ENCODE peak calls at places on chromosomes 11 and 22, in four cellular contexts. K is IMR-90, W is K562, G is GM12878. R is an unnamed sample.

GRCh38 chr11:131470526-131470925 is 100.1 kb downstream of the NTM start:
- DNase-seq in G (no peak), K (no peak), W (no peak), R (no peak)

GRCh38 chr11:88089134-88089533 is 86.1 kb downstream of the RAB38 start:
- DNase-seq in W (no peak), G (no peak), K (no peak), R (no peak)

GRCh38 chr22:31753005-31753633 is 700 bp upstream of the DEPDC5 start:
- DNase-seq in W (peak), G (no peak), K (no peak), R (no peak)

GRCh38 chr22:19488285-19488684 is 8.6 kb downstream of the CDC45 start:
- DNase-seq in G (no peak), K (no peak), W (no peak), R (no peak)

GRCh38 chr11:65433657-65434056 is 11.1 kb downstream of the NEAT1 start:
- DNase-seq in G (no peak), K (peak), W (no peak), R (no peak)

GRCh38 chr11:120517390-120518315 is 6.1 kb downstream of the GRIK4 start:
- DNase-seq in W (no peak), G (no peak), K (peak), R (no peak)

GRCh38 chr11:83037877-83038276 is 33.8 kb downstream of the RAB30 start:
- DNase-seq in K (no peak), G (no peak), W (no peak), R (no peak)

GRCh38 chr22:24420072-24420976 is 7.1 kb upstream of the ADORA2A start:
- DNase-seq in G (no peak), K (no peak), W (no peak), R (no peak)

GRCh38 chr11:130611791-130612251 is 163.4 kb downstream of the ADAMTS15 start:
- DNase-seq in K (peak), G (no peak), W (no peak), R (no peak)

GRCh38 chr11:88377151-88377550 is 39.6 kb upstream of the CTSC start:
- DNase-seq in W (no peak), G (no peak), K (peak), R (no peak)

GRCh38 chr11:75625970-75626691 is 42.7 kb downstream of the MAP6 start:
- DNase-seq in K (peak), W (no peak), G (no peak), R (no peak)

GRCh38 chr11:88320149-88320559 is 17.4 kb downstream of the CTSC start:
- DNase-seq in K (peak), W (no peak), G (no peak), R (no peak)

GRCh38 chr11:765025-765801 is 12.1 kb downstream of the GATD1 start:
- DNase-seq in W (peak), G (no peak), K (peak), R (peak)

GRCh38 chr22:45709004-45709739 is 37.5 kb downstream of the ATXN10 start:
- DNase-seq in W (no peak), K (peak), G (no peak), R (no peak)

GRCh38 chr11:63961608-63962412 is 12.6 kb upstream of the COX8A start:
- DNase-seq in W (peak), K (peak), G (no peak), R (no peak)

GRCh38 chr11:117220999-117221774 is 10.7 kb downstream of the PCSK7 start:
- DNase-seq in K (no peak), W (no peak), G (no peak), R (no peak)

GRCh38 chr22:40728731-40729189 is 49.5 kb downstream of the MCHR1 start:
- DNase-seq in K (no peak), W (peak), G (no peak), R (no peak)

GRCh38 chr22:28706845-28707244 is 27.2 kb upstream of the TTC28 start:
- DNase-seq in K (no peak), W (no peak), G (no peak), R (no peak)

GRCh38 chr11:64157987-64158386 is 7.9 kb downstream of the MACROD1 start:
- DNase-seq in K (no peak), W (no peak), G (no peak), R (no peak)

GRCh38 chr11:29432719-29433325 is 584.0 kb downstream of the KCNA4 start:
- DNase-seq in W (peak), K (peak), G (no peak), R (no peak)

GRCh38 chr11:113578715-113579250 is 103.6 kb upstream of the DRD2 start:
- DNase-seq in K (no peak), W (no peak), G (no peak), R (no peak)

GRCh38 chr11:68040121-68040956 is 1.5 kb downstream of the TCIRG1 start:
- DNase-seq in G (peak), K (peak), W (peak), R (peak)

GRCh38 chr11:65491614-65492386 is 7.0 kb upstream of the MALAT1 start:
- DNase-seq in G (no peak), K (peak), W (peak), R (peak)

GRCh38 chr11:12243511-12243910 is 133.1 kb downstream of the MICAL2 start:
- DNase-seq in G (no peak), K (no peak), W (no peak), R (no peak)

GRCh38 chr22:17569971-17570511 is 6.7 kb downstream of the SLC25A18 start:
- DNase-seq in W (no peak), G (no peak), K (peak), R (no peak)

DNA sequence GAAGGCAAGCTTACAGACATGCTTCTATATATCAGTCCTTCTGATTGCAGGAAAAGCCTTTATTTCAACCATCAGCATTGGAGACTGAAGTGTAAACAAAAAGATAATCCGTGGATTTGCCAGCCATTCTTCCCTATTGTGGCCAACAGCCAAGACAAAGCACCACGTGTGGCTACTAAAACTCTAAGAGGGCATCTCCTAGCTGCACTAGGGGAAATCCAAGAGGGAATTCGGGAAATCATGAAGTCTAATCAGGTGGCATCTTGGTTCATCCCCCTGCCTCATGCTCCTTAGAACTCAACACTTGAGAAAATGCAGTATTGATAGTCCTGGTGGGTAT is 71.5 kb downstream of the NAT10 start:
- DNase-seq in G (no peak), K (no peak), W (no peak), R (no peak)
- TF ChIP-seq CHD1 in G (no peak), K (no peak), W (no peak), R (no peak)

DNA sequence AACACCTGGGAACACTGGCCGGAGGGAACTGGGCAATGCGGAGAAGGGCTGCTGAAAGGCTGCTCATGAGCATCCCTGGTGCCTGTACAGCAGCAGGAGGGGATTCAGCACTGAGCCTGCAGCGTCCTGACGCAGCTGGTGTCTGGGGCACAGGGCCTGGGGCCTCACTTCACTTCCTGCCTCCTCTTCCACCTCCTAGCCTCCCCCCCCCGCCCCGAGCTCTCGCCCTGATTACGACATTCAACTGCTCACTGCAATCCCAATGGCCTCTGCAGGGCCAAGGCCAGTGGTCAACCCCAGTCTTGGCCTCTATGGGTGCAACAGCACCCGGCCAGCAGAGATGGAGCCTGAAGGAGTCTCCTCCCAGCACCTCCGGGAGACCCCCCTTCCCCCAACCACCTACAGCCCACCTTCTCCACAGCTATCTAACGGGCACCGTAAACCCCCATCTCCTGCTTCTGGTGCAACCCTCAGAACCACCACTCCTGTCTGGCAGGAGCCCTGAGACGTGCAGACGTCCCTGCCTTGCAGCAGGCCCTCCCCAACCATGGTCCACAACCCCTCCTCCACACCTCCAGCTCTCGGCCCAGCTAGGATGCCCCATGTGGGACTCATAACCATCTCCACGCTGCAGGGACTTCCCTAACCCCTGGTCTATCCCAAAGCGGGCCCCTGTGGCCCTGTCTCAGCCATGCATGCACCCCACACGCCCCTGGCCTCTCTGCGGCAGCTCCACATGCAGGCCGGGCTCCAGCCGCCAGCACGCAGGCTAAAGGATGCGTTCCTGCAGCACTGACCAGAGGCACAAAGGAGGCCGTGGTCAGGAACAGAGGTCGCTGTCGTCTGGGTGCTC is 38.2 kb downstream of the BRD1 start:
- DNase-seq in W (no peak), K (peak), G (no peak), R (no peak)
- TF ChIP-seq CHD1 in W (no peak), K (no peak), G (no peak), R (no peak)

GRCh38 chr11:72598466-72598865 is 75.8 kb downstream of the PDE2A start:
- DNase-seq in G (no peak), K (no peak), W (no peak), R (no peak)

GRCh38 chr11:72600557-72600956 is 73.7 kb downstream of the PDE2A start:
- DNase-seq in W (no peak), G (no peak), K (no peak), R (no peak)

GRCh38 chr11:72599325-72600117 is 74.7 kb downstream of the PDE2A start:
- DNase-seq in G (no peak), K (no peak), W (no peak), R (no peak)

GRCh38 chr11:72602250-72602904 is 71.8 kb downstream of the PDE2A start:
- DNase-seq in W (no peak), G (no peak), K (no peak), R (no peak)

GRCh38 chr11:72598901-72599300 is 75.3 kb downstream of the PDE2A start:
- DNase-seq in W (peak), G (no peak), K (peak), R (peak)
- TF ChIP-seq CHD1 in W (no peak), G (no peak), K (no peak), R (no peak)

DNA sequence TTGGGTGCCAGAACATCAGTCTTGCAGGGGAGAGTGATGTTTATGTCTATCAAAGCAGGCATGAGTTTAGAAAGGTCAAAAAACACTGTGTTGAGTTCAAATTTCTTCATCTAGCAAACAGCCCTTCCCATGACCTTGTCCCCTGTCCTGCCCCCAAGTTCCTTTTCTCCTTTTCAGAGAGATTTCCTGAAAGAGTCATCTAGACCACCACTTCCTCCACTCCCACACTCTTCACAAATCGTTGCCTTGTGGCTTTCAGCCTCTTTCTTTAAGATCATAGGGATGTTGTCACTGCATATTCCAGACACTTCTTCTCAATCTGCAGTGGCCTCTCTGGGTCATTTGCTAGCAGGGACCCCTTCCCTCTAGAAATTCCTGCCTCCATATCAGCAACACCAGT is 290.5 kb downstream of the TENM4 start:
- DNase-seq in K (no peak), G (no peak), W (no peak), R (no peak)
- TF ChIP-seq CHD1 in K (no peak), G (no peak), W (no peak), R (no peak)

GRCh38 chr11:128181090-128181485 is 406.3 kb downstream of the ETS1 start:
- DNase-seq in W (no peak), K (peak), G (no peak), R (no peak)
- TF ChIP-seq CHD1 in W (no peak), K (no peak), G (no peak), R (no peak)

GRCh38 chr11:70483077-70483861 is 84.9 kb downstream of the CTTN start:
- DNase-seq in K (peak), W (peak), G (no peak), R (no peak)
- TF ChIP-seq CHD1 in K (no peak), W (no peak), G (no peak), R (no peak)

GRCh38 chr22:26215766-26216165 is 46.5 kb downstream of the SEZ6L start:
- DNase-seq in G (no peak), K (no peak), W (no peak), R (no peak)
- TF ChIP-seq CHD1 in G (no peak), K (no peak), W (no peak), R (no peak)